ENCODE peak calls at places on chromosome 10, in six cellular contexts. One of them, this sample, is unnamed.

GRCh38 chr10:70675496-70676161 is 3.3 kb downstream of the ADAMTS14 start:
- DNase-seq in stimulated activated CD4-positive, alpha-beta T cell treated with anti-CD3 and anti-CD28 coated beads, Interleukin-2, amount 100 ng/mL, for 4 hours: no peak
- DNase-seq in activated T-helper 1 cell treated with Interleukin-2 at 50 U/mL for 16 hours: no peak
- DNase-seq in esophagus muscularis mucosa: no peak
- DNase-seq in NCI-H1092: no peak
- DNase-seq in NCI-H2029 treated with DMSO at 0.1 percent for 48 hours: no peak
- DNase-seq in this sample: no peak

GRCh38 chr10:21194510-21194993 is 297.4 kb upstream of the NEBL start:
- DNase-seq in stimulated activated CD4-positive, alpha-beta T cell treated with anti-CD3 and anti-CD28 coated beads, Interleukin-2, amount 100 ng/mL, for 4 hours: no peak
- DNase-seq in activated T-helper 1 cell treated with Interleukin-2 at 50 U/mL for 16 hours: no peak
- DNase-seq in esophagus muscularis mucosa: no peak
- DNase-seq in NCI-H1092: no peak
- DNase-seq in NCI-H2029 treated with DMSO at 0.1 percent for 48 hours: peak; percentile 42
- DNase-seq in this sample: no peak

GRCh38 chr10:59176241-59177030 is at the start of gene PHYHIPL:
- DNase-seq in stimulated activated CD4-positive, alpha-beta T cell treated with anti-CD3 and anti-CD28 coated beads, Interleukin-2, amount 100 ng/mL, for 4 hours: no peak
- DNase-seq in activated T-helper 1 cell treated with Interleukin-2 at 50 U/mL for 16 hours: no peak
- DNase-seq in esophagus muscularis mucosa: no peak
- DNase-seq in NCI-H1092: peak; percentile 69
- DNase-seq in NCI-H2029 treated with DMSO at 0.1 percent for 48 hours: no peak
- DNase-seq in this sample: no peak

GRCh38 chr10:129102906-129103693 is 363.9 kb upstream of the MGMT start:
- DNase-seq in stimulated activated CD4-positive, alpha-beta T cell treated with anti-CD3 and anti-CD28 coated beads, Interleukin-2, amount 100 ng/mL, for 4 hours: no peak
- DNase-seq in activated T-helper 1 cell treated with Interleukin-2 at 50 U/mL for 16 hours: no peak
- DNase-seq in esophagus muscularis mucosa: peak; percentile 80
- DNase-seq in NCI-H1092: no peak
- DNase-seq in NCI-H2029 treated with DMSO at 0.1 percent for 48 hours: no peak
- DNase-seq in this sample: no peak

GRCh38 chr10:18523025-18523424 is 128.4 kb downstream of the NSUN6 start:
- DNase-seq in stimulated activated CD4-positive, alpha-beta T cell treated with anti-CD3 and anti-CD28 coated beads, Interleukin-2, amount 100 ng/mL, for 4 hours: no peak
- DNase-seq in activated T-helper 1 cell treated with Interleukin-2 at 50 U/mL for 16 hours: no peak
- DNase-seq in esophagus muscularis mucosa: no peak
- DNase-seq in NCI-H1092: no peak
- DNase-seq in NCI-H2029 treated with DMSO at 0.1 percent for 48 hours: no peak
- DNase-seq in this sample: no peak

GRCh38 chr10:88835095-88835909 is 16.3 kb downstream of the ANKRD22 start:
- DNase-seq in stimulated activated CD4-positive, alpha-beta T cell treated with anti-CD3 and anti-CD28 coated beads, Interleukin-2, amount 100 ng/mL, for 4 hours: peak; percentile 81
- DNase-seq in activated T-helper 1 cell treated with Interleukin-2 at 50 U/mL for 16 hours: peak; percentile 72
- DNase-seq in esophagus muscularis mucosa: no peak
- DNase-seq in NCI-H1092: peak; percentile 35
- DNase-seq in NCI-H2029 treated with DMSO at 0.1 percent for 48 hours: peak; percentile 16
- DNase-seq in this sample: no peak

GRCh38 chr10:43304687-43305333 is 37.9 kb upstream of the RASGEF1A start:
- DNase-seq in stimulated activated CD4-positive, alpha-beta T cell treated with anti-CD3 and anti-CD28 coated beads, Interleukin-2, amount 100 ng/mL, for 4 hours: peak; percentile 56
- DNase-seq in activated T-helper 1 cell treated with Interleukin-2 at 50 U/mL for 16 hours: peak; percentile 36
- DNase-seq in esophagus muscularis mucosa: peak; percentile 94
- DNase-seq in NCI-H1092: no peak
- DNase-seq in NCI-H2029 treated with DMSO at 0.1 percent for 48 hours: no peak
- DNase-seq in this sample: no peak

GRCh38 chr10:28719789-28720436 is 42.6 kb downstream of the BAMBI start:
- DNase-seq in stimulated activated CD4-positive, alpha-beta T cell treated with anti-CD3 and anti-CD28 coated beads, Interleukin-2, amount 100 ng/mL, for 4 hours: no peak
- DNase-seq in activated T-helper 1 cell treated with Interleukin-2 at 50 U/mL for 16 hours: no peak
- DNase-seq in esophagus muscularis mucosa: no peak
- DNase-seq in NCI-H1092: no peak
- DNase-seq in NCI-H2029 treated with DMSO at 0.1 percent for 48 hours: no peak
- DNase-seq in this sample: no peak